ENCODE peak calls at places on chromosomes 11 and 22, in five cellular contexts. U is lung microvascular endothelial cell, B is sigmoid colon, I is right cardiac atrium, T is HS-5. J is an unnamed sample.

GRCh38 chr11:116162541-116163230 is 610.1 kb downstream of the BUD13 start:
- DNase-seq in I (no peak), T (no peak), U (peak), B (no peak), J (no peak)

GRCh38 chr11:15818132-15818842 is 538.1 kb downstream of the SOX6 start:
- DNase-seq in T (no peak), I (no peak), U (no peak), B (no peak), J (no peak)

GRCh38 chr22:22884888-22885840 is 2.5 kb upstream of the IGLL5 start:
- DNase-seq in B (no peak), I (no peak), U (no peak), T (no peak), J (no peak)

GRCh38 chr22:32615874-32616564 is 141.4 kb downstream of the FBXO7 start:
- DNase-seq in B (no peak), I (no peak), U (no peak), T (no peak), J (no peak)

GRCh38 chr22:22207845-22208564 is 36.6 kb upstream of the VPREB1 start:
- DNase-seq in B (no peak), T (peak), I (peak), U (peak), J (peak)

GRCh38 chr11:57474017-57474750 is 13.9 kb downstream of the RTN4RL2 start:
- DNase-seq in U (no peak), T (no peak), I (peak), B (no peak), J (no peak)

GRCh38 chr22:50087646-50088045 is 2.2 kb upstream of the MOV10L1 start:
- DNase-seq in U (no peak), T (no peak), B (no peak), I (no peak), J (no peak)

GRCh38 chr11:133836076-133836548 is 9.2 kb downstream of the SPATA19 start:
- DNase-seq in T (no peak), B (no peak), U (no peak), I (no peak), J (no peak)

GRCh38 chr11:99916078-99916477 is 771.0 kb upstream of the ARHGAP42 start:
- DNase-seq in T (no peak), U (no peak), I (no peak), B (no peak), J (no peak)

GRCh38 chr11:74877132-74877531 is 71.8 kb downstream of the XRRA1 start:
- DNase-seq in I (no peak), U (peak), B (no peak), T (no peak), J (peak)

GRCh38 chr11:111694851-111695250 is 71.3 kb downstream of the PPP2R1B start:
- DNase-seq in I (no peak), U (peak), T (peak), B (no peak), J (no peak)

GRCh38 chr11:121341609-121342008 is 49.0 kb downstream of the SC5D start:
- DNase-seq in U (no peak), B (no peak), T (no peak), I (no peak), J (no peak)

GRCh38 chr22:41752011-41752975 is 48.2 kb upstream of the CCDC134 start:
- DNase-seq in U (no peak), B (no peak), I (no peak), T (no peak), J (no peak)

GRCh38 chr22:49925525-49926128 is 7.2 kb downstream of the CRELD2 start:
- DNase-seq in T (no peak), B (no peak), U (no peak), I (no peak), J (no peak)

GRCh38 chr22:30400159-30400558 is 3.3 kb downstream of the SEC14L2 start:
- DNase-seq in B (no peak), I (no peak), T (no peak), U (no peak), J (no peak)

GRCh38 chr11:74726547-74727182 is 4.6 kb downstream of the CHRDL2 start:
- DNase-seq in B (peak), I (peak), T (no peak), U (peak), J (peak)

GRCh38 chr11:75815345-75815983 is 454 bp downstream of the UVRAG start:
- DNase-seq in B (peak), I (no peak), U (peak), T (no peak), J (peak)

GRCh38 chr22:20243545-20244249 is 24.4 kb downstream of the RTN4R start:
- DNase-seq in B (peak), U (peak), I (peak), T (peak), J (peak)

GRCh38 chr11:19679952-19680823 is 32.4 kb upstream of the NAV2 start:
- DNase-seq in I (peak), B (peak), T (peak), U (peak), J (peak)

GRCh38 chr11:13336246-13336873 is 58.8 kb downstream of the BMAL1 start:
- DNase-seq in U (no peak), B (no peak), T (no peak), I (peak), J (no peak)

GRCh38 chr11:65459552-65459951 is 37.0 kb downstream of the NEAT1 start:
- DNase-seq in I (no peak), T (no peak), B (peak), U (no peak), J (no peak)

GRCh38 chr11:40129276-40129675 is 1330.2 kb downstream of the LRRC4C start:
- DNase-seq in T (no peak), B (no peak), U (no peak), I (no peak), J (no peak)

GRCh38 chr22:37231406-37232139 is 12.5 kb downstream of the RAC2 start:
- DNase-seq in I (no peak), U (no peak), B (no peak), T (no peak), J (no peak)

GRCh38 chr11:63866211-63866610 is 27.3 kb downstream of the MARK2 start:
- DNase-seq in B (peak), U (peak), T (no peak), I (peak), J (no peak)

GRCh38 chr11:114307524-114308203 is 11.5 kb downstream of the NNMT start:
- DNase-seq in U (peak), T (peak), I (peak), B (peak), J (peak)

GRCh38 chr11:34926101-34926830 is 9.8 kb downstream of the PDHX start:
- DNase-seq in T (peak), U (peak), I (no peak), B (no peak), J (peak)